ENCODE peak calls at places on chromosomes 1 and 21, in nine cellular contexts. S, J, G, V, I, P, A, X and Q are unnamed samples.

GRCh38 chr1:153288634-153289275 is 24.0 kb downstream of the PGLYRP3 start:
- DNase-seq in I (peak), V (peak), X (no peak), G (peak), A (no peak), P (no peak), J (no peak), S (peak), Q (no peak)

GRCh38 chr1:43373034-43373940 is 5.5 kb upstream of the ELOVL1 start:
- DNase-seq in G (no peak), P (no peak), J (no peak), S (no peak), I (no peak), V (no peak), A (peak), X (no peak), Q (no peak)

GRCh38 chr1:230377324-230377723 is 48.8 kb downstream of the PGBD5 start:
- DNase-seq in I (no peak), G (no peak), A (no peak), V (no peak), X (no peak), S (no peak), P (no peak), J (no peak), Q (no peak)

GRCh38 chr1:2127181-2128145 is 67.1 kb downstream of the FAAP20 start:
- DNase-seq in G (no peak), A (no peak), S (no peak), I (no peak), J (peak), V (no peak), P (no peak), X (no peak), Q (peak)

GRCh38 chr1:28359592-28360239 is 9.8 kb upstream of the PHACTR4 start:
- DNase-seq in S (peak), J (peak), I (peak), A (peak), P (peak), V (no peak), G (peak), X (peak), Q (no peak)

GRCh38 chr1:233909195-233909594 is 4.7 kb downstream of the SLC35F3 start:
- DNase-seq in V (no peak), X (no peak), J (no peak), P (no peak), S (no peak), I (no peak), G (no peak), A (peak), Q (no peak)

GRCh38 chr1:167938083-167938482 is 1.2 kb upstream of the MPC2 start:
- DNase-seq in V (no peak), X (no peak), G (no peak), P (no peak), J (no peak), A (no peak), S (no peak), I (no peak), Q (no peak)

GRCh38 chr1:55215194-55216021 is at the start of gene USP24:
- DNase-seq in P (peak), V (peak), G (peak), I (peak), A (peak), X (peak), J (peak), S (peak), Q (peak)

GRCh38 chr1:209570757-209571156 is 12.8 kb upstream of the CAMK1G start:
- DNase-seq in P (no peak), A (no peak), G (no peak), J (no peak), S (no peak), X (no peak), V (no peak), I (no peak), Q (no peak)

GRCh38 chr21:37208741-37209225 is 58.4 kb downstream of the VPS26C start:
- DNase-seq in V (no peak), I (no peak), A (no peak), P (no peak), J (no peak), S (no peak), G (no peak), X (no peak), Q (no peak)